ENCODE peak calls at places on chromosomes 4 and X, in nine cellular contexts. One of them, this sample, is unnamed. For H3K9me3 and H3K36me3, the result is how much of the 10 kb centered on the place peaks cover.

GRCh38 chr4:8390604-8391003 is 49.9 kb downstream of the ACOX3 start:
- DNase-seq in lower lobe of right lung: no peak
- DNase-seq in body of pancreas: no peak
- DNase-seq in RWPE2: no peak
- DNase-seq in mammary epithelial cell: no peak
- DNase-seq in mucosa of descending colon: no peak
- DNase-seq in lung: no peak
- DNase-seq in endodermal cell: no peak
- DNase-seq in effector memory CD4-positive, alpha-beta T cell: no peak
- DNase-seq in this sample: no peak

GRCh38 chrX:100928660-100929613 is at the start of gene XKRX:
- DNase-seq in RWPE2: peak
- DNase-seq in mammary epithelial cell: peak
- DNase-seq in endodermal cell: peak
- DNase-seq in body of pancreas: peak
- DNase-seq in mucosa of descending colon: peak
- DNase-seq in lung: peak
- DNase-seq in effector memory CD4-positive, alpha-beta T cell: no peak
- DNase-seq in lower lobe of right lung: peak
- DNase-seq in this sample: no peak

GRCh38 chr4:81498046-81498445 is 26.3 kb upstream of the RASGEF1B start:
- DNase-seq in mucosa of descending colon: no peak
- DNase-seq in RWPE2: no peak
- DNase-seq in effector memory CD4-positive, alpha-beta T cell: no peak
- DNase-seq in lung: no peak
- DNase-seq in mammary epithelial cell: no peak
- DNase-seq in endodermal cell: peak
- DNase-seq in lower lobe of right lung: no peak
- DNase-seq in body of pancreas: no peak
- DNase-seq in this sample: no peak

GRCh38 chr4:169649545-169650226 is 29.3 kb downstream of the CLCN3 start:
- DNase-seq in lung: no peak
- DNase-seq in effector memory CD4-positive, alpha-beta T cell: no peak
- DNase-seq in RWPE2: no peak
- DNase-seq in mucosa of descending colon: no peak
- DNase-seq in endodermal cell: no peak
- DNase-seq in lower lobe of right lung: no peak
- DNase-seq in body of pancreas: peak
- DNase-seq in mammary epithelial cell: no peak
- DNase-seq in this sample: no peak

GRCh38 chr4:122703868-122704267 is 28.6 kb upstream of the BBS12 start:
- DNase-seq in mucosa of descending colon: no peak
- DNase-seq in RWPE2: no peak
- DNase-seq in effector memory CD4-positive, alpha-beta T cell: no peak
- DNase-seq in body of pancreas: no peak
- DNase-seq in lung: no peak
- DNase-seq in mammary epithelial cell: no peak
- DNase-seq in lower lobe of right lung: no peak
- DNase-seq in endodermal cell: peak
- DNase-seq in this sample: no peak

GRCh38 chr4:48275247-48275646 is 5.6 kb upstream of the TEC start:
- DNase-seq in body of pancreas: no peak
- DNase-seq in RWPE2: no peak
- DNase-seq in effector memory CD4-positive, alpha-beta T cell: no peak
- DNase-seq in lower lobe of right lung: no peak
- DNase-seq in endodermal cell: peak
- DNase-seq in mammary epithelial cell: peak
- DNase-seq in mucosa of descending colon: no peak
- DNase-seq in lung: no peak
- DNase-seq in this sample: no peak

GRCh38 chr4:24849662-24850280 is 54.4 kb downstream of the SOD3 start:
- DNase-seq in body of pancreas: no peak
- DNase-seq in lower lobe of right lung: no peak
- DNase-seq in mammary epithelial cell: no peak
- DNase-seq in lung: no peak
- DNase-seq in endodermal cell: no peak
- DNase-seq in mucosa of descending colon: no peak
- DNase-seq in RWPE2: no peak
- DNase-seq in effector memory CD4-positive, alpha-beta T cell: no peak
- DNase-seq in this sample: no peak

GRCh38 chrX:123756320-123756719 is 23.5 kb upstream of the THOC2 start:
- DNase-seq in effector memory CD4-positive, alpha-beta T cell: no peak
- DNase-seq in mucosa of descending colon: no peak
- DNase-seq in body of pancreas: no peak
- DNase-seq in lower lobe of right lung: no peak
- DNase-seq in RWPE2: no peak
- DNase-seq in endodermal cell: no peak
- DNase-seq in mammary epithelial cell: no peak
- DNase-seq in lung: no peak
- DNase-seq in this sample: no peak

GRCh38 chr4:38387819-38388218 is 276.2 kb upstream of the KLF3 start:
- DNase-seq in effector memory CD4-positive, alpha-beta T cell: no peak
- DNase-seq in lower lobe of right lung: no peak
- DNase-seq in RWPE2: no peak
- DNase-seq in body of pancreas: no peak
- DNase-seq in endodermal cell: no peak
- DNase-seq in mucosa of descending colon: no peak
- DNase-seq in mammary epithelial cell: no peak
- DNase-seq in lung: no peak
- DNase-seq in this sample: no peak

GRCh38 chr4:24260922-24261581 is 323.3 kb downstream of the DHX15 start:
- DNase-seq in mammary epithelial cell: no peak
- DNase-seq in lower lobe of right lung: no peak
- DNase-seq in mucosa of descending colon: no peak
- DNase-seq in endodermal cell: no peak
- DNase-seq in body of pancreas: no peak
- DNase-seq in RWPE2: no peak
- DNase-seq in lung: peak
- DNase-seq in effector memory CD4-positive, alpha-beta T cell: no peak
- DNase-seq in this sample: no peak

GRCh38 chr4:74006009-74006476 is 7.6 kb upstream of the CXCL5 start:
- DNase-seq in endodermal cell: no peak
- DNase-seq in RWPE2: no peak
- DNase-seq in effector memory CD4-positive, alpha-beta T cell: no peak
- DNase-seq in lung: no peak
- DNase-seq in lower lobe of right lung: no peak
- DNase-seq in body of pancreas: no peak
- DNase-seq in mammary epithelial cell: peak
- DNase-seq in mucosa of descending colon: no peak
- DNase-seq in this sample: no peak

GRCh38 chr4:7043521-7044414 is 596 bp downstream of the TADA2B start:
- DNase-seq in RWPE2: no peak
- DNase-seq in effector memory CD4-positive, alpha-beta T cell: peak
- DNase-seq in lower lobe of right lung: peak
- DNase-seq in lung: peak
- DNase-seq in body of pancreas: peak
- DNase-seq in endodermal cell: peak
- DNase-seq in mucosa of descending colon: peak
- DNase-seq in mammary epithelial cell: peak
- DNase-seq in this sample: no peak

GRCh38 chrX:40644175-40644574 is 3.2 kb downstream of the CXorf38 start:
- DNase-seq in body of pancreas: no peak
- DNase-seq in effector memory CD4-positive, alpha-beta T cell: no peak
- DNase-seq in mucosa of descending colon: no peak
- DNase-seq in lower lobe of right lung: no peak
- DNase-seq in lung: no peak
- DNase-seq in RWPE2: no peak
- DNase-seq in mammary epithelial cell: no peak
- DNase-seq in endodermal cell: no peak
- DNase-seq in this sample: no peak

GRCh38 chr4:181646864-181647263 is 596.3 kb upstream of the TENM3 start:
- DNase-seq in RWPE2: no peak
- DNase-seq in mammary epithelial cell: peak
- DNase-seq in lung: no peak
- DNase-seq in lower lobe of right lung: no peak
- DNase-seq in endodermal cell: no peak
- DNase-seq in mucosa of descending colon: no peak
- DNase-seq in body of pancreas: no peak
- DNase-seq in effector memory CD4-positive, alpha-beta T cell: no peak
- DNase-seq in this sample: no peak

DNA sequence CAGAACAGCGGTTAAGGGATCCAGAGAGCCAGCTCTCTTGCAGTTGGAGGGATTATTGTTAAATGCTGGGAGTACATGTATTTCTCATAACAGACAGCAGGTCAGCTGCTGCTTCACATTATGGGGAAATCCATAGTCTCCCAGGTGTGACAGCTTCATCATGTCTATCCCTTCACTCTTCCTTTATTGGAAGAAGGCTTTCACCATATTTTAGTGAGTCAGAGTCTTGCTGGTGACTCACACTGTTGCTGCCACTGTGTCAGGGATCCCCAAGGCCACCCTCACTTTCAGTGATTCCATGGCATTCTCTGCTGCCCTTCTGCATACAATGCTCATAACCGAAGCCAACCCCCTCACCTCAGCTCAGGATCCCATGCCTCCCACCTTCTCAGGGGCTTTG is 32.9 kb upstream of the PAGE5 start:
- DNase-seq in mammary epithelial cell: peak
- DNase-seq in mucosa of descending colon: no peak
- DNase-seq in lung: no peak
- DNase-seq in lower lobe of right lung: no peak
- DNase-seq in effector memory CD4-positive, alpha-beta T cell: no peak
- DNase-seq in RWPE2: no peak
- DNase-seq in body of pancreas: no peak
- DNase-seq in endodermal cell: no peak
- DNase-seq in this sample: no peak
- H3K9me3 ChIP-seq in mammary epithelial cell: under half
- H3K9me3 ChIP-seq in mucosa of descending colon: under half
- H3K9me3 ChIP-seq in lung: under half
- H3K9me3 ChIP-seq in lower lobe of right lung: under half
- H3K9me3 ChIP-seq in effector memory CD4-positive, alpha-beta T cell: under half
- H3K9me3 ChIP-seq in RWPE2: under half
- H3K9me3 ChIP-seq in body of pancreas: under half
- H3K9me3 ChIP-seq in endodermal cell: under half
- H3K9me3 ChIP-seq in this sample: under half

DNA sequence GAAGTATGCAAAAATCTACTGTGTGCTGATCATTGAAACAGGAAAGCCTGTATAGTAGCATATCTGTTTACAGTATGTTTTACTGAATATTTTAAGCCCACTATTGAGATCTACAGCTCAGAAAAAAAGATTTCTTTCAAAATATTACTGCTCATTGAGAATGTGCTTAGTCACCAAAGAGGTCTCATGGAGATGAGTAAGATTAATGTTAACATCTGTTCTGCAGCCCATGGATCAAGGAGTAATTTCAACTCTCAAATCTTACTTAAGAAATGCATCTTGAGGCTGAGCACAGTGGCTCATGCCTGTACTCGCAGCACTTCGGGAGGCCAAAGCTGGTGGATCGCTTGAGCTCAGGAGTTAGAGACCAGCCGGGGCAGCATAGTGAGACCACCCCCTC is 3.3 kb downstream of the RNF4 start:
- DNase-seq in effector memory CD4-positive, alpha-beta T cell: no peak
- DNase-seq in mammary epithelial cell: peak
- DNase-seq in lung: no peak
- DNase-seq in mucosa of descending colon: no peak
- DNase-seq in lower lobe of right lung: no peak
- DNase-seq in RWPE2: no peak
- DNase-seq in endodermal cell: no peak
- DNase-seq in body of pancreas: no peak
- DNase-seq in this sample: no peak
- H3K36me3 ChIP-seq in effector memory CD4-positive, alpha-beta T cell: under half
- H3K36me3 ChIP-seq in mammary epithelial cell: under half
- H3K36me3 ChIP-seq in lung: under half
- H3K36me3 ChIP-seq in mucosa of descending colon: under half
- H3K36me3 ChIP-seq in lower lobe of right lung: under half
- H3K36me3 ChIP-seq in RWPE2: half or more
- H3K36me3 ChIP-seq in endodermal cell: half or more
- H3K36me3 ChIP-seq in body of pancreas: under half
- H3K36me3 ChIP-seq in this sample: under half

DNA sequence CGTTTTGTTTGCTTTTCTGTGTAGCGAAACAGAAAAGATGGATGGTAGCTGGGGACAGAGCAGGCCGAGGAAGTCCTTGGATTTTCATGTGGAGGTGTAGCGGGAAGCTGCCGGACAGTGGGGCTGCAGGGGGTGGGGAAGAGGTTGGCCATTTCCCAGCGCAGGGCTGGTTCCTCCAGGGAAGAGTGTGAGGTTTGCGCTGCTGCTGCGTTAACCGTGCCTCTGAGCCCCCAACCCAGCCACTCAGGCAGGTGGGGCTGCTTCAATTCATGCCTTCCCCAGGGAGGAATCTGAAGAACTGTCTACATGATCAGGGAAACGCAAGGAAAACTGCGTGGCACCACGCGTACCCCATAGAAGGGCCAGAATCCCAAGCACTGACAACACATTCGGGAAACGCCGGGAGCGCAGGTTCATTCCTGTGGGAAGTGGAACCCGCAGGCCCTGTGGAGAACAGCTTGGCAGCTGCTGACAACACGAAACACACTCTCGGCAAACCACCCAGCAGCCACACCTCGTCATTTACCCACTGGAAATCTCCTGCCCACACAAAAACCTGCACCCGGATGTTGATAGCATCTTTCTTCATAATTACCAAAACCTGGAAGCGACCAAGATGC is 57.7 kb downstream of the PCGF3 start:
- DNase-seq in body of pancreas: no peak
- DNase-seq in endodermal cell: no peak
- DNase-seq in mammary epithelial cell: no peak
- DNase-seq in mucosa of descending colon: no peak
- DNase-seq in lower lobe of right lung: peak
- DNase-seq in RWPE2: peak
- DNase-seq in effector memory CD4-positive, alpha-beta T cell: no peak
- DNase-seq in lung: no peak
- DNase-seq in this sample: no peak
- H3K9me3 ChIP-seq in body of pancreas: under half
- H3K9me3 ChIP-seq in endodermal cell: under half
- H3K9me3 ChIP-seq in mammary epithelial cell: under half
- H3K9me3 ChIP-seq in mucosa of descending colon: under half
- H3K9me3 ChIP-seq in lower lobe of right lung: under half
- H3K9me3 ChIP-seq in RWPE2: under half
- H3K9me3 ChIP-seq in effector memory CD4-positive, alpha-beta T cell: under half
- H3K9me3 ChIP-seq in lung: under half
- H3K9me3 ChIP-seq in this sample: under half

DNA sequence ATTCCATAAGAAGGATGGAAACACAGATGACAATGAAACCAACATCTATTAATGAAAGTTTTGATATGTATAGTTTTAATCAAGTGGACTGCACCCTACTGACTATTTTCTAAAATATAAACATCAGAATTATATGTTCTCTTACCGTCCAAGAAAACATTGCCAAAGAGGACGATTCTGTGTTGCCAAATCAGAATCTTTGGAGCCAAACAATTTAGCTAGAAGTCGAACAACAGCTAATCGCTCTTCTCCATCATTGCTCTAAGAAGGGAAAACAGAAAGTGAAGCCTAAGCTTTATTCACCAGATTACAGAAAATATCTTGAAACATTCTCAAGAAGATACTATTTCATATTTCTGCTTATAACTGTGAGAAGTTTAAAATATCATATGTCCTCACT is 64.2 kb downstream of the PDS5A start:
- DNase-seq in lung: no peak
- DNase-seq in RWPE2: no peak
- DNase-seq in body of pancreas: no peak
- DNase-seq in endodermal cell: no peak
- DNase-seq in effector memory CD4-positive, alpha-beta T cell: no peak
- DNase-seq in mucosa of descending colon: no peak
- DNase-seq in lower lobe of right lung: no peak
- DNase-seq in mammary epithelial cell: no peak
- DNase-seq in this sample: no peak
- H3K36me3 ChIP-seq in lung: under half
- H3K36me3 ChIP-seq in RWPE2: half or more
- H3K36me3 ChIP-seq in body of pancreas: under half
- H3K36me3 ChIP-seq in endodermal cell: half or more
- H3K36me3 ChIP-seq in effector memory CD4-positive, alpha-beta T cell: half or more
- H3K36me3 ChIP-seq in mucosa of descending colon: under half
- H3K36me3 ChIP-seq in lower lobe of right lung: half or more
- H3K36me3 ChIP-seq in mammary epithelial cell: under half
- H3K36me3 ChIP-seq in this sample: half or more

This sample was measured in esophagus muscularis mucosa.